ENCODE peak calls at places on chromosome 22, in four cellular contexts. K, T, A and O are unnamed samples.
A peak's percentile ranks its signal among the peaks of the same experiment; 100 is the strongest.

GRCh38 chr22:48952256-48953102 is 875.2 kb downstream of the BRD1 start:
- DNase-seq in A (no peak), K (no peak), T (no peak), O (no peak)

GRCh38 chr22:28977481-28977971 is 84.1 kb downstream of the C22orf31 start:
- DNase-seq in A (peak; percentile 32), K (no peak), T (no peak), O (no peak)

GRCh38 chr22:42632096-42632495 is 8.3 kb downstream of the ATP5MGL start:
- DNase-seq in A (no peak), K (no peak), T (no peak), O (no peak)

GRCh38 chr22:48900626-48901025 is 927.0 kb downstream of the BRD1 start:
- DNase-seq in A (no peak), K (no peak), T (no peak), O (no peak)

GRCh38 chr22:18076060-18076497 is 1.7 kb upstream of the PEX26 start:
- DNase-seq in A (peak; percentile 91), T (peak; percentile 91), K (peak; percentile 51), O (no peak)

GRCh38 chr22:43796567-43796966 is 15.5 kb downstream of the EFCAB6 start:
- DNase-seq in K (no peak), T (peak; percentile 81), A (peak; percentile 58), O (no peak)

GRCh38 chr22:28986366-28986765 is 75.3 kb downstream of the C22orf31 start:
- DNase-seq in T (no peak), K (no peak), A (no peak), O (no peak)

GRCh38 chr22:49664891-49665290 is 162.8 kb downstream of the BRD1 start:
- DNase-seq in T (no peak), A (no peak), K (no peak), O (no peak)

GRCh38 chr22:19850482-19851109 is 4.1 kb downstream of the GNB1L start:
- DNase-seq in A (no peak), T (no peak), K (no peak), O (no peak)

GRCh38 chr22:30556388-30556787 is 9.8 kb upstream of the SEC14L6 start:
- DNase-seq in T (no peak), K (no peak), A (no peak), O (no peak)

GRCh38 chr22:49849161-49850020 is 4.3 kb upstream of the ZBED4 start:
- DNase-seq in A (no peak), T (no peak), K (no peak), O (no peak)

GRCh38 chr22:22516992-22517391 is 3.1 kb downstream of the ZNF280A start:
- DNase-seq in A (no peak), T (no peak), K (no peak), O (no peak)

GRCh38 chr22:50082961-50083461 is 2.2 kb downstream of the MLC1 start:
- DNase-seq in K (no peak), A (no peak), T (no peak), O (no peak)

GRCh38 chr22:49613871-49614270 is 213.8 kb downstream of the BRD1 start:
- DNase-seq in A (no peak), T (no peak), K (no peak), O (no peak)

DNA sequence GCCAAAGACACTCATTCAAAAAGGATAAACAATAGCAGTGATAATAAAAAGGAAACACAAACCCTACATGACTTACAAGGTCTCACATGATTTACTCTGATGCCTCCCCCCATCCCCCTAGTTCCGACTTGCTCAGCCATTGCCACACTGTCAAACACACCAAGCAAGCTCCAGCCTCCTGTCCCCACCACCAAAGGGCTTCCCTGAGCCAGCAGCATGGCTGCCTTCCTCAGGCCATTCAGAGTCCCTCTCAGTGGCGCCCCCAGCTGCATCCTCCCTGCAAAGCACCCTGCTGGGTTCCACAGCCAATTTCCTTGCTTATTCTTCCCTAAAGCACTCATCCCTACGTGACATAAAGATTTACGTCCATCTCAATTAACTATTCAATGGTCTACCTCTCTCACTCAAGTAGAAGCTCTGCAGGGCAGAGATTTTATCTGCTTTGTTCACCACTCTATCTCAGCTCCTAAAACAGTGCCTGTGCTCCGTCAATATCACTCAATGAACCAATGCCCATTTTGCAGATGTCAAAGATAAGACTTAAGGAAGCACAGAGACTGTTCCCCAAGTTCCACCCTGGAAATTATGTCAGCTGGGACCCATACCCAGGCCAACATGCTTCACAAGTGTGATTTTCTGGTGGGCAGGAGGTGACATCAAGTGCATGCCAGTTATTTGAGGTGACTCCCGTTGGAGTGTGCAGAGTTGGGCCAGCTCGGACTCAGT is 106.9 kb downstream of the SYN3 start:
- DNase-seq in K (no peak), A (no peak), T (no peak), O (no peak)
- TF ChIP-seq CTCF in K (no peak), A (no peak), T (no peak), O (no peak)

DNA sequence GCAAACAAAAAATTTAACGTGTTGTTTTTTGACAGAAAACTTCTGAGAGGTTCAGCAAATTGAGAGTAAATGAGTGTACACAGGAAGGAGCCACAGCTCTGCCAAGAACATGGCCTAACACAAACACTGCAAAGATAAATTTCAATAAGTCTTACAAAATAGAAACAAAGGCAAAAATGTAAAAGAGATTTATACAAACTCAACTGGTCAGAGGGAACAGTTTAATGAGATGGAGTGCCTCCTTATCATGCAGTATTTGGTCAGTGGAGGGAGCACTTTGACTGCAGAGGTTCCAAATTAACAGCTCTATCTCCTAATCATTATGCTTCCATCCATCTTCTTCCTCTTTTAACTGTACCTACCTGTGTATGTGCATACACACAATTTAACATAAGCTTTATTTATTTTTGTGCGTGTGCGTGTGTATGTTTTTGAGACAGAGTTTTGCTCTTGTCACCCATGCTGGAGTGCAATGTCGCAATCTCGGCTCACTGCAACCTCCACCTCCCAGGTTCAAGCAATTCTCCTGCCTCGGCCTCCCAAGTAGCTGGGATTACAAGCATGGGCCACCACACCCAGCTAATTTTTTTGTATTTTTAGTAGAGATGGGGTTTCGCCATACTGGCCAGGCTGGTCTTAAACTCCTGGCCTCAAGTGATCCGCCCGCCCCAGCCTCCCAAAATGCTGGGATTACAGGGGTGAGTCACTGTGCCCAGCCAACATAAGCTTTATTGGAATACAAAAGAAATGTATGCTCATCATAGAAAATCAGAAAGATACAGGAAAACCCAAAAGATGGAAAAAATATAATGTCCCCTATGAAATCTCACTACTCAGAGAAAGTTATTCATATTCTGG is 111.9 kb downstream of the MRTFA start:
- DNase-seq in A (peak; percentile 47), T (peak; percentile 54), K (no peak), O (no peak)
- TF ChIP-seq CTCF in A (peak; percentile 49), T (peak; percentile 49), K (no peak), O (no peak)

GRCh38 chr22:25405854-25406509 is 158.5 kb upstream of the GRK3 start:
- DNase-seq in T (no peak), K (no peak), A (no peak), O (no peak)

GRCh38 chr22:25403284-25403606 is 161.2 kb upstream of the GRK3 start:
- DNase-seq in K (no peak), T (peak; percentile 10), A (no peak), O (no peak)

GRCh38 chr22:25403752-25404471 is 160.6 kb upstream of the GRK3 start:
- DNase-seq in A (peak; percentile 77), T (peak; percentile 41), K (no peak), O (no peak)

GRCh38 chr22:25404923-25405853 is 159.3 kb upstream of the GRK3 start:
- DNase-seq in K (peak; percentile 86), T (peak; percentile 73), A (peak; percentile 50), O (peak; percentile 73)

GRCh38 chr22:25404556-25404922 is 159.9 kb upstream of the GRK3 start:
- DNase-seq in A (no peak), K (no peak), T (no peak), O (no peak)
- TF ChIP-seq CTCF in A (no peak), K (no peak), T (no peak), O (no peak)

GRCh38 chr22:27331526-27332281 is 469.9 kb downstream of the MN1 start:
- DNase-seq in K (no peak), A (peak; percentile 28), T (peak; percentile 27), O (no peak)
- TF ChIP-seq CTCF in K (no peak), A (peak; percentile 32), T (peak; percentile 43), O (no peak)

DNA sequence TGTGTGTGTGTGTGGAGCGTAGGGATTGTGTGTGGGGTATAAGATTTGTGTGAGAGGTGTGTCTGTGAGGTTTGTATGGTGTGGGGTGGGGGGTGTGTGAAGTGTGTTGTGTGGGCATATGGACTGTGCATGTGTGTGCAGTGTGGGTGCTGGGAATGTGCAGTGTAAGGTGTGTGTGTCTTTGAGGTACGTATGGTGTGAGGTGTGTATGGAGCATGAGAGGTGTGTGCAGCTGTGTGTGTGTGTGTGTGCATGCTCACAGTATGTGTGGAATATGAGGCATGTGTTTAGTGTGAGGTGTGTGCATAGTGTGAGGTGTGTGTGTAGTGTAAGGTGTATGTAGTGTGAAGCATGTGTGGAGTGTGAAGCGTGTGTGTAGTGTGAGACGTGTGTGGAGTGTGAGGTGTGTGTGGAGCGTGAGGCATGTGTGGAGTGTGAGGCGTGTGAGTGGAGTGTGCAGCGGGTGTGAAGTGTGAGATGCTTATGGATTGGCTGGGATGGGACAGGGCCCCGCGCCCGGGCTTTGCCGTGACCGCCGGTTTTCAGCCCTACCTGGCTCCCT is 1.7 kb upstream of the TMPRSS6 start:
- DNase-seq in T (no peak), K (no peak), A (no peak), O (no peak)
- TF ChIP-seq CTCF in T (no peak), K (no peak), A (no peak), O (no peak)

GRCh38 chr22:47250995-47251765 is 488.7 kb downstream of the TBC1D22A start:
- DNase-seq in T (no peak), K (no peak), A (no peak), O (no peak)

GRCh38 chr22:47249370-47249928 is 487.0 kb downstream of the TBC1D22A start:
- DNase-seq in T (no peak), K (no peak), A (no peak), O (no peak)

GRCh38 chr22:47251911-47252310 is 489.5 kb downstream of the TBC1D22A start:
- DNase-seq in A (no peak), K (no peak), T (no peak), O (no peak)

GRCh38 chr22:47247609-47248240 is 485.3 kb downstream of the TBC1D22A start:
- DNase-seq in T (no peak), K (no peak), A (no peak), O (no peak)

GRCh38 chr22:47248925-47249324 is 486.5 kb downstream of the TBC1D22A start:
- DNase-seq in A (no peak), T (no peak), K (no peak), O (no peak)
- TF ChIP-seq CTCF in A (no peak), T (no peak), K (no peak), O (no peak)